ENCODE peak calls at places on chromosomes 7 and 10, in nine cellular contexts. One of them, this sample, is unnamed.

GRCh38 chr10:106609466-106609865 is 555.0 kb downstream of the SORCS1 start:
- DNase-seq in activated CD8-positive, alpha-beta memory T cell treated with anti-CD3 and anti-CD28 coated beads for 1 hour: no peak
- DNase-seq in NCI-H2171 treated with DMSO at 0.1 percent for 48 hours: no peak
- DNase-seq in activated CD4-positive, alpha-beta T cell treated with anti-CD3 and anti-CD28 coated beads, Interleukin-2, amount 10 ng/mL, durations not matched to agents 7 days and 5 days: no peak
- DNase-seq in activated naive CD4-positive, alpha-beta T cell: no peak
- DNase-seq in IMR-90: no peak
- DNase-seq in NCI-H446 treated with DMSO at 0.1 percent for 48 hours: no peak
- DNase-seq in NCI-H345: no peak
- DNase-seq in AG10803: no peak
- DNase-seq in this sample: no peak

GRCh38 chr10:89476676-89477075 is 58.7 kb downstream of the SLC16A12 start:
- DNase-seq in activated CD8-positive, alpha-beta memory T cell treated with anti-CD3 and anti-CD28 coated beads for 1 hour: no peak
- DNase-seq in NCI-H2171 treated with DMSO at 0.1 percent for 48 hours: no peak
- DNase-seq in activated CD4-positive, alpha-beta T cell treated with anti-CD3 and anti-CD28 coated beads, Interleukin-2, amount 10 ng/mL, durations not matched to agents 7 days and 5 days: no peak
- DNase-seq in activated naive CD4-positive, alpha-beta T cell: no peak
- DNase-seq in IMR-90: peak
- DNase-seq in NCI-H446 treated with DMSO at 0.1 percent for 48 hours: no peak
- DNase-seq in NCI-H345: no peak
- DNase-seq in AG10803: no peak
- DNase-seq in this sample: no peak

GRCh38 chr10:97640868-97641811 is 669 bp downstream of the PI4K2A start:
- DNase-seq in activated CD8-positive, alpha-beta memory T cell treated with anti-CD3 and anti-CD28 coated beads for 1 hour: no peak
- DNase-seq in NCI-H2171 treated with DMSO at 0.1 percent for 48 hours: no peak
- DNase-seq in activated CD4-positive, alpha-beta T cell treated with anti-CD3 and anti-CD28 coated beads, Interleukin-2, amount 10 ng/mL, durations not matched to agents 7 days and 5 days: peak
- DNase-seq in activated naive CD4-positive, alpha-beta T cell: no peak
- DNase-seq in IMR-90: peak
- DNase-seq in NCI-H446 treated with DMSO at 0.1 percent for 48 hours: no peak
- DNase-seq in NCI-H345: no peak
- DNase-seq in AG10803: peak
- DNase-seq in this sample: no peak

GRCh38 chr7:134444961-134445315 is 14.0 kb downstream of the AKR1B1 start:
- DNase-seq in activated CD8-positive, alpha-beta memory T cell treated with anti-CD3 and anti-CD28 coated beads for 1 hour: no peak
- DNase-seq in NCI-H2171 treated with DMSO at 0.1 percent for 48 hours: peak
- DNase-seq in activated CD4-positive, alpha-beta T cell treated with anti-CD3 and anti-CD28 coated beads, Interleukin-2, amount 10 ng/mL, durations not matched to agents 7 days and 5 days: no peak
- DNase-seq in activated naive CD4-positive, alpha-beta T cell: no peak
- DNase-seq in IMR-90: no peak
- DNase-seq in NCI-H446 treated with DMSO at 0.1 percent for 48 hours: no peak
- DNase-seq in NCI-H345: no peak
- DNase-seq in AG10803: no peak
- DNase-seq in this sample: no peak

GRCh38 chr7:150335101-150335773 is 6.2 kb downstream of the RARRES2 start:
- DNase-seq in activated CD8-positive, alpha-beta memory T cell treated with anti-CD3 and anti-CD28 coated beads for 1 hour: no peak
- DNase-seq in NCI-H2171 treated with DMSO at 0.1 percent for 48 hours: no peak
- DNase-seq in activated CD4-positive, alpha-beta T cell treated with anti-CD3 and anti-CD28 coated beads, Interleukin-2, amount 10 ng/mL, durations not matched to agents 7 days and 5 days: no peak
- DNase-seq in activated naive CD4-positive, alpha-beta T cell: no peak
- DNase-seq in IMR-90: peak
- DNase-seq in NCI-H446 treated with DMSO at 0.1 percent for 48 hours: no peak
- DNase-seq in NCI-H345: no peak
- DNase-seq in AG10803: peak
- DNase-seq in this sample: no peak

GRCh38 chr10:132987671-132988571 is 45.6 kb upstream of the CFAP46 start:
- DNase-seq in activated CD8-positive, alpha-beta memory T cell treated with anti-CD3 and anti-CD28 coated beads for 1 hour: no peak
- DNase-seq in NCI-H2171 treated with DMSO at 0.1 percent for 48 hours: peak
- DNase-seq in activated CD4-positive, alpha-beta T cell treated with anti-CD3 and anti-CD28 coated beads, Interleukin-2, amount 10 ng/mL, durations not matched to agents 7 days and 5 days: no peak
- DNase-seq in activated naive CD4-positive, alpha-beta T cell: no peak
- DNase-seq in IMR-90: peak
- DNase-seq in NCI-H446 treated with DMSO at 0.1 percent for 48 hours: no peak
- DNase-seq in NCI-H345: no peak
- DNase-seq in AG10803: peak
- DNase-seq in this sample: no peak

GRCh38 chr7:80183900-80184685 is 49.5 kb downstream of the GNAI1 start:
- DNase-seq in activated CD8-positive, alpha-beta memory T cell treated with anti-CD3 and anti-CD28 coated beads for 1 hour: no peak
- DNase-seq in NCI-H2171 treated with DMSO at 0.1 percent for 48 hours: no peak
- DNase-seq in activated CD4-positive, alpha-beta T cell treated with anti-CD3 and anti-CD28 coated beads, Interleukin-2, amount 10 ng/mL, durations not matched to agents 7 days and 5 days: no peak
- DNase-seq in activated naive CD4-positive, alpha-beta T cell: no peak
- DNase-seq in IMR-90: no peak
- DNase-seq in NCI-H446 treated with DMSO at 0.1 percent for 48 hours: no peak
- DNase-seq in NCI-H345: no peak
- DNase-seq in AG10803: no peak
- DNase-seq in this sample: no peak

GRCh38 chr10:48253970-48254657 is 20.4 kb downstream of the FRMPD2 start:
- DNase-seq in activated CD8-positive, alpha-beta memory T cell treated with anti-CD3 and anti-CD28 coated beads for 1 hour: no peak
- DNase-seq in NCI-H2171 treated with DMSO at 0.1 percent for 48 hours: no peak
- DNase-seq in activated CD4-positive, alpha-beta T cell treated with anti-CD3 and anti-CD28 coated beads, Interleukin-2, amount 10 ng/mL, durations not matched to agents 7 days and 5 days: no peak
- DNase-seq in activated naive CD4-positive, alpha-beta T cell: no peak
- DNase-seq in IMR-90: no peak
- DNase-seq in NCI-H446 treated with DMSO at 0.1 percent for 48 hours: no peak
- DNase-seq in NCI-H345: no peak
- DNase-seq in AG10803: peak
- DNase-seq in this sample: no peak

GRCh38 chr10:47255033-47255813 is 44.8 kb upstream of the GDF10 start:
- DNase-seq in activated CD8-positive, alpha-beta memory T cell treated with anti-CD3 and anti-CD28 coated beads for 1 hour: no peak
- DNase-seq in NCI-H2171 treated with DMSO at 0.1 percent for 48 hours: no peak
- DNase-seq in activated CD4-positive, alpha-beta T cell treated with anti-CD3 and anti-CD28 coated beads, Interleukin-2, amount 10 ng/mL, durations not matched to agents 7 days and 5 days: no peak
- DNase-seq in activated naive CD4-positive, alpha-beta T cell: no peak
- DNase-seq in IMR-90: no peak
- DNase-seq in NCI-H446 treated with DMSO at 0.1 percent for 48 hours: no peak
- DNase-seq in NCI-H345: no peak
- DNase-seq in AG10803: no peak
- DNase-seq in this sample: no peak

GRCh38 chr7:66050990-66051424 is 24.6 kb upstream of the ASL start:
- DNase-seq in activated CD8-positive, alpha-beta memory T cell treated with anti-CD3 and anti-CD28 coated beads for 1 hour: no peak
- DNase-seq in NCI-H2171 treated with DMSO at 0.1 percent for 48 hours: peak
- DNase-seq in activated CD4-positive, alpha-beta T cell treated with anti-CD3 and anti-CD28 coated beads, Interleukin-2, amount 10 ng/mL, durations not matched to agents 7 days and 5 days: no peak
- DNase-seq in activated naive CD4-positive, alpha-beta T cell: no peak
- DNase-seq in IMR-90: peak
- DNase-seq in NCI-H446 treated with DMSO at 0.1 percent for 48 hours: peak
- DNase-seq in NCI-H345: peak
- DNase-seq in AG10803: peak
- DNase-seq in this sample: no peak

GRCh38 chr10:97752956-97753355 is 16.0 kb downstream of the ZFYVE27 start:
- DNase-seq in activated CD8-positive, alpha-beta memory T cell treated with anti-CD3 and anti-CD28 coated beads for 1 hour: no peak
- DNase-seq in NCI-H2171 treated with DMSO at 0.1 percent for 48 hours: no peak
- DNase-seq in activated CD4-positive, alpha-beta T cell treated with anti-CD3 and anti-CD28 coated beads, Interleukin-2, amount 10 ng/mL, durations not matched to agents 7 days and 5 days: no peak
- DNase-seq in activated naive CD4-positive, alpha-beta T cell: no peak
- DNase-seq in IMR-90: no peak
- DNase-seq in NCI-H446 treated with DMSO at 0.1 percent for 48 hours: no peak
- DNase-seq in NCI-H345: no peak
- DNase-seq in AG10803: no peak
- DNase-seq in this sample: no peak

GRCh38 chr10:99836711-99837110 is 54.3 kb downstream of the ABCC2 start:
- DNase-seq in activated CD8-positive, alpha-beta memory T cell treated with anti-CD3 and anti-CD28 coated beads for 1 hour: no peak
- DNase-seq in NCI-H2171 treated with DMSO at 0.1 percent for 48 hours: no peak
- DNase-seq in activated CD4-positive, alpha-beta T cell treated with anti-CD3 and anti-CD28 coated beads, Interleukin-2, amount 10 ng/mL, durations not matched to agents 7 days and 5 days: no peak
- DNase-seq in activated naive CD4-positive, alpha-beta T cell: no peak
- DNase-seq in IMR-90: no peak
- DNase-seq in NCI-H446 treated with DMSO at 0.1 percent for 48 hours: no peak
- DNase-seq in NCI-H345: no peak
- DNase-seq in AG10803: no peak
- DNase-seq in this sample: no peak

GRCh38 chr7:105296491-105296890 is 92.2 kb downstream of the SRPK2 start:
- DNase-seq in activated CD8-positive, alpha-beta memory T cell treated with anti-CD3 and anti-CD28 coated beads for 1 hour: no peak
- DNase-seq in NCI-H2171 treated with DMSO at 0.1 percent for 48 hours: no peak
- DNase-seq in activated CD4-positive, alpha-beta T cell treated with anti-CD3 and anti-CD28 coated beads, Interleukin-2, amount 10 ng/mL, durations not matched to agents 7 days and 5 days: no peak
- DNase-seq in activated naive CD4-positive, alpha-beta T cell: no peak
- DNase-seq in IMR-90: no peak
- DNase-seq in NCI-H446 treated with DMSO at 0.1 percent for 48 hours: no peak
- DNase-seq in NCI-H345: no peak
- DNase-seq in AG10803: no peak
- DNase-seq in this sample: no peak

GRCh38 chr10:69659286-69660027 is 29.4 kb downstream of the FAM241B start:
- DNase-seq in activated CD8-positive, alpha-beta memory T cell treated with anti-CD3 and anti-CD28 coated beads for 1 hour: no peak
- DNase-seq in NCI-H2171 treated with DMSO at 0.1 percent for 48 hours: peak
- DNase-seq in activated CD4-positive, alpha-beta T cell treated with anti-CD3 and anti-CD28 coated beads, Interleukin-2, amount 10 ng/mL, durations not matched to agents 7 days and 5 days: no peak
- DNase-seq in activated naive CD4-positive, alpha-beta T cell: no peak
- DNase-seq in IMR-90: no peak
- DNase-seq in NCI-H446 treated with DMSO at 0.1 percent for 48 hours: no peak
- DNase-seq in NCI-H345: no peak
- DNase-seq in AG10803: no peak
- DNase-seq in this sample: no peak

GRCh38 chr7:44962483-44963251 is 16.1 kb downstream of the MYO1G start:
- DNase-seq in activated CD8-positive, alpha-beta memory T cell treated with anti-CD3 and anti-CD28 coated beads for 1 hour: no peak
- DNase-seq in NCI-H2171 treated with DMSO at 0.1 percent for 48 hours: no peak
- DNase-seq in activated CD4-positive, alpha-beta T cell treated with anti-CD3 and anti-CD28 coated beads, Interleukin-2, amount 10 ng/mL, durations not matched to agents 7 days and 5 days: peak
- DNase-seq in activated naive CD4-positive, alpha-beta T cell: no peak
- DNase-seq in IMR-90: no peak
- DNase-seq in NCI-H446 treated with DMSO at 0.1 percent for 48 hours: no peak
- DNase-seq in NCI-H345: no peak
- DNase-seq in AG10803: no peak
- DNase-seq in this sample: peak

This sample was measured in NCI-H1092.